ENCODE peak calls at places on chromosomes 6 and 20, in five cellular contexts. One of them, this sample, is unnamed.

GRCh38 chr20:4300401-4300800 is 285.0 kb upstream of the RNF24 start:
- DNase-seq in stomach: no peak
- DNase-seq in A549: no peak
- DNase-seq in SK-N-SH: no peak
- DNase-seq in upper lobe of left lung: no peak
- DNase-seq in this sample: no peak

GRCh38 chr6:20182926-20183521 is 29.2 kb downstream of the MBOAT1 start:
- DNase-seq in A549: no peak
- DNase-seq in stomach: peak; percentile 93
- DNase-seq in SK-N-SH: no peak
- DNase-seq in upper lobe of left lung: peak; percentile 82
- DNase-seq in this sample: peak; percentile 92

GRCh38 chr6:26342106-26342999 is 22.6 kb upstream of the BTN3A2 start:
- DNase-seq in upper lobe of left lung: no peak
- DNase-seq in SK-N-SH: no peak
- DNase-seq in A549: no peak
- DNase-seq in stomach: no peak
- DNase-seq in this sample: no peak

GRCh38 chr20:57056651-57057050 is 209.8 kb downstream of the BMP7 start:
- DNase-seq in stomach: no peak
- DNase-seq in A549: no peak
- DNase-seq in SK-N-SH: no peak
- DNase-seq in upper lobe of left lung: no peak
- DNase-seq in this sample: no peak

GRCh38 chr20:1405801-1406200 is 12.9 kb upstream of the FKBP1A start:
- DNase-seq in upper lobe of left lung: no peak
- DNase-seq in A549: no peak
- DNase-seq in stomach: no peak
- DNase-seq in SK-N-SH: no peak
- DNase-seq in this sample: no peak

GRCh38 chr6:133441491-133441890 is 200.3 kb downstream of the EYA4 start:
- DNase-seq in upper lobe of left lung: no peak
- DNase-seq in SK-N-SH: no peak
- DNase-seq in stomach: no peak
- DNase-seq in A549: no peak
- DNase-seq in this sample: no peak

GRCh38 chr6:19024737-19025136 is 637.6 kb downstream of the RNF144B start:
- DNase-seq in stomach: no peak
- DNase-seq in upper lobe of left lung: peak; percentile 25
- DNase-seq in SK-N-SH: peak; percentile 5
- DNase-seq in A549: peak; percentile 0
- DNase-seq in this sample: no peak

GRCh38 chr6:24658573-24659511 is 7.9 kb downstream of the TDP2 start:
- DNase-seq in stomach: no peak
- DNase-seq in upper lobe of left lung: peak; percentile 57
- DNase-seq in A549: peak; percentile 35
- DNase-seq in SK-N-SH: no peak
- DNase-seq in this sample: peak; percentile 56

GRCh38 chr6:8082954-8083858 is 19.0 kb upstream of the BLOC1S5 start:
- DNase-seq in upper lobe of left lung: no peak
- DNase-seq in stomach: peak; percentile 70
- DNase-seq in A549: peak; percentile 21
- DNase-seq in SK-N-SH: no peak
- DNase-seq in this sample: no peak

GRCh38 chr6:5089821-5090449 is 4.8 kb downstream of the PPP1R3G start:
- DNase-seq in upper lobe of left lung: no peak
- DNase-seq in stomach: no peak
- DNase-seq in SK-N-SH: no peak
- DNase-seq in A549: no peak
- DNase-seq in this sample: no peak

GRCh38 chr20:3655032-3655405 is 8.2 kb downstream of the GFRA4 start:
- DNase-seq in SK-N-SH: no peak
- DNase-seq in A549: no peak
- DNase-seq in stomach: no peak
- DNase-seq in upper lobe of left lung: no peak
- DNase-seq in this sample: no peak

GRCh38 chr6:132052096-132052495 is 100.9 kb upstream of the CCN2 start:
- DNase-seq in A549: no peak
- DNase-seq in stomach: no peak
- DNase-seq in SK-N-SH: no peak
- DNase-seq in upper lobe of left lung: no peak
- DNase-seq in this sample: no peak

DNA sequence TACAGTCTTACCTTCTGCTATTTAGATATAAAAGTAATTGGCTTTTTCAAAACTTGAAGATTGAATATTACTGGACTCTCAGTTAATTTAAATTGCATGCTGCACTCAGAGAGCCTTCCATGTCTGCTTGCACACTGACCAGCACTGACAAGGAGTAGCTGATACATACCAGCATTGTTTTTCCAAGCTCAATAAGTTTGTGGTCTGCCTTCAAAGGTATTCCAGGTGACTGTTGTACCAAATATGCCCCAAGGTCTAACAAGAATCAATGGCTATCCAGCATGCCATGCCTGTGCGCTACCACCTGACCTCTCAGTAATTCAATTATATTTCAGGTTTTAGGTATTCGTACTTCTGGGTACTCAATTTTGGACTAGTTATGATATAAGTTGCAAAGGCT is 30.0 kb downstream of the BEND6 start:
- DNase-seq in stomach: no peak
- DNase-seq in SK-N-SH: no peak
- DNase-seq in upper lobe of left lung: no peak
- DNase-seq in A549: no peak
- DNase-seq in this sample: no peak
- H3K4me3 ChIP-seq in stomach: no peak overlapping the region
- H3K4me3 ChIP-seq in SK-N-SH: no peak overlapping the region
- H3K4me3 ChIP-seq in upper lobe of left lung: no peak overlapping the region
- H3K4me3 ChIP-seq in A549: no peak overlapping the region
- H3K4me3 ChIP-seq in this sample: no peak overlapping the region

GRCh38 chr6:113625850-113626249 is 231.3 kb upstream of the MARCKS start:
- DNase-seq in A549: no peak
- DNase-seq in SK-N-SH: no peak
- DNase-seq in upper lobe of left lung: no peak
- DNase-seq in stomach: no peak
- DNase-seq in this sample: no peak
- TF ChIP-seq EP300 in A549: no peak
- TF ChIP-seq EP300 in SK-N-SH: no peak
- TF ChIP-seq EP300 in upper lobe of left lung: no peak
- TF ChIP-seq EP300 in stomach: no peak
- TF ChIP-seq EP300 in this sample: no peak

GRCh38 chr20:51411867-51412266 is 130.7 kb downstream of the NFATC2 start:
- DNase-seq in A549: no peak
- DNase-seq in SK-N-SH: peak; percentile 56
- DNase-seq in stomach: no peak
- DNase-seq in upper lobe of left lung: no peak
- DNase-seq in this sample: no peak

GRCh38 chr20:51410586-51411325 is 131.8 kb downstream of the NFATC2 start:
- DNase-seq in A549: no peak
- DNase-seq in SK-N-SH: no peak
- DNase-seq in upper lobe of left lung: no peak
- DNase-seq in stomach: no peak
- DNase-seq in this sample: no peak

GRCh38 chr20:51413753-51414323 is 128.7 kb downstream of the NFATC2 start:
- DNase-seq in upper lobe of left lung: no peak
- DNase-seq in A549: no peak
- DNase-seq in SK-N-SH: no peak
- DNase-seq in stomach: no peak
- DNase-seq in this sample: no peak

GRCh38 chr20:51412991-51413471 is 129.5 kb downstream of the NFATC2 start:
- DNase-seq in A549: no peak
- DNase-seq in SK-N-SH: peak; percentile 84
- DNase-seq in upper lobe of left lung: no peak
- DNase-seq in stomach: no peak
- DNase-seq in this sample: no peak

DNA sequence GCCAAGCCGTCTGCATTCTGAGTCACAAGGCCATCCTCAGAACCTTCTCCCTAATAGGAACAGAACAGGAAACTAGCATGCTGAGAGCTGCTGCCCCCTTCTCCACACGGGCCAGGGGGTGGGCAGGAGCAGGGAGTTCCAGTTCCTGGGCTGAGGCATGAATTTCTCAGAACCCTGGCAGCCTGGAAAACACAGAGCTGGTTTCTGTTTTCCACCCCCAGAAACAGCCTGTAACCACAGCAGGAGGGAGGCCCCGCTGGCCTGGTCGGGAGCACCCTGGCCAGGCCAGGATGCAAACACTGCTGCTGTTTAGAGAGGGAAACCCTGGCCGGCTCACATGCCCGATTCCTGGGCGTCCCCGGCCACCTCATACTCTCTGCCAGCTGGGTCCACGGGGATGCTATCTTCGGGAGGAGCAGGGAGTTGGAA is 130.2 kb downstream of the NFATC2 start:
- DNase-seq in stomach: no peak
- DNase-seq in SK-N-SH: peak; percentile 74
- DNase-seq in A549: no peak
- DNase-seq in upper lobe of left lung: no peak
- DNase-seq in this sample: no peak
- H3K4me3 ChIP-seq in stomach: no peak overlapping the region
- H3K4me3 ChIP-seq in SK-N-SH: no peak overlapping the region
- H3K4me3 ChIP-seq in A549: no peak overlapping the region
- H3K4me3 ChIP-seq in upper lobe of left lung: no peak overlapping the region
- H3K4me3 ChIP-seq in this sample: no peak overlapping the region

GRCh38 chr6:6676910-6677441 is 88.5 kb downstream of the LY86 start:
- DNase-seq in stomach: peak; percentile 84
- DNase-seq in upper lobe of left lung: peak; percentile 82
- DNase-seq in SK-N-SH: peak; percentile 65
- DNase-seq in A549: peak; percentile 43
- DNase-seq in this sample: peak; percentile 90

GRCh38 chr6:6680524-6680923 is 92.0 kb downstream of the LY86 start:
- DNase-seq in stomach: no peak
- DNase-seq in A549: no peak
- DNase-seq in SK-N-SH: no peak
- DNase-seq in upper lobe of left lung: no peak
- DNase-seq in this sample: no peak

GRCh38 chr6:6678185-6678671 is 89.7 kb downstream of the LY86 start:
- DNase-seq in stomach: no peak
- DNase-seq in A549: peak; percentile 32
- DNase-seq in SK-N-SH: no peak
- DNase-seq in upper lobe of left lung: no peak
- DNase-seq in this sample: peak; percentile 70

GRCh38 chr6:6679633-6680032 is 91.1 kb downstream of the LY86 start:
- DNase-seq in stomach: no peak
- DNase-seq in A549: no peak
- DNase-seq in SK-N-SH: no peak
- DNase-seq in upper lobe of left lung: no peak
- DNase-seq in this sample: no peak

GRCh38 chr6:6678811-6679210 is 90.3 kb downstream of the LY86 start:
- DNase-seq in upper lobe of left lung: no peak
- DNase-seq in A549: no peak
- DNase-seq in stomach: peak; percentile 44
- DNase-seq in SK-N-SH: no peak
- DNase-seq in this sample: no peak
- TF ChIP-seq EP300 in upper lobe of left lung: no peak
- TF ChIP-seq EP300 in A549: no peak
- TF ChIP-seq EP300 in stomach: no peak
- TF ChIP-seq EP300 in SK-N-SH: no peak
- TF ChIP-seq EP300 in this sample: no peak

DNA sequence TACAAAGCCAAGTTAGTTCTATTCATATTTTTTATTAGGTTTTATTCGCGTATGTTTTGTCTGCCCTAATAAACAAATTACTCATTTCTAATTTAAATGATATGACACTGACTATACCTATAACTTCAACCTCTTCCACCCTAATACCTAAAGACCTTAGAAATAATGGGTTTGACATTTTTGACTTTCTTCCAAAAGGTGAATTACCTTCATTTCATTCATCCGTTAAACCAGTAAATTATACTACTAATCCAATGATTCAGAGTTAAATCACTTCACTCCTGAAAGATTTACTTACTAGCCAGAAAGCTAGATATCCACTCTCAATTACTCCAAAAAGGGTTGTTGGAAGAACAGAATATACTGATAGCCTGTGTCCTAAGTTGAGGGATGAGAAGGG is 5.2 kb downstream of the MRPS10 start:
- DNase-seq in SK-N-SH: no peak
- DNase-seq in upper lobe of left lung: no peak
- DNase-seq in A549: no peak
- DNase-seq in stomach: no peak
- DNase-seq in this sample: no peak
- H3K4me3 ChIP-seq in SK-N-SH: no peak overlapping the region
- H3K4me3 ChIP-seq in upper lobe of left lung: no peak overlapping the region
- H3K4me3 ChIP-seq in A549: no peak overlapping the region
- H3K4me3 ChIP-seq in stomach: no peak overlapping the region
- H3K4me3 ChIP-seq in this sample: no peak overlapping the region

GRCh38 chr6:88895911-88896310 is 67.5 kb downstream of the RNGTT start:
- DNase-seq in upper lobe of left lung: no peak
- DNase-seq in A549: no peak
- DNase-seq in SK-N-SH: no peak
- DNase-seq in stomach: no peak
- DNase-seq in this sample: no peak

GRCh38 chr6:88891135-88891845 is 72.1 kb downstream of the RNGTT start:
- DNase-seq in A549: no peak
- DNase-seq in SK-N-SH: no peak
- DNase-seq in upper lobe of left lung: no peak
- DNase-seq in stomach: no peak
- DNase-seq in this sample: no peak
- TF ChIP-seq EP300 in A549: no peak
- TF ChIP-seq EP300 in SK-N-SH: no peak
- TF ChIP-seq EP300 in upper lobe of left lung: no peak
- TF ChIP-seq EP300 in stomach: no peak
- TF ChIP-seq EP300 in this sample: no peak

This sample was measured in transverse colon.